ENCODE peak calls at places on chromosomes 5 and 9, in four cellular contexts. S is H9, C is IMR-90, B is H1. Z is an unnamed sample.

GRCh38 chr9:76738402-76738801 is 25.8 kb upstream of the PCA3 start:
- DNase-seq in S (no peak), B (no peak), C (no peak), Z (no peak)

GRCh38 chr5:864492-865167 is 13.8 kb upstream of the ZDHHC11 start:
- DNase-seq in B (no peak), C (peak; percentile 27), S (no peak), Z (no peak)

GRCh38 chr5:175778951-175779475 is 92.4 kb upstream of the CPLX2 start:
- DNase-seq in C (no peak), S (no peak), B (no peak), Z (no peak)

GRCh38 chr5:72209515-72210115 is 102.3 kb downstream of the MAP1B start:
- DNase-seq in B (no peak), S (peak; percentile 39), C (no peak), Z (no peak)

GRCh38 chr9:132037470-132037869 is 42.2 kb downstream of the MED27 start:
- DNase-seq in S (no peak), B (no peak), C (no peak), Z (no peak)

GRCh38 chr9:134693011-134693410 is 51.4 kb downstream of the COL5A1 start:
- DNase-seq in C (no peak), B (no peak), S (no peak), Z (peak; percentile 32)

GRCh38 chr9:121440265-121440664 is 59.4 kb downstream of the GGTA1 start:
- DNase-seq in C (peak; percentile 54), S (no peak), B (no peak), Z (peak; percentile 33)

GRCh38 chr9:76433851-76434250 is 25.1 kb upstream of the GCNT1 start:
- DNase-seq in B (no peak), S (no peak), C (peak; percentile 83), Z (no peak)

GRCh38 chr5:169980418-169981053 is at the start of gene INSYN2B:
- DNase-seq in C (peak; percentile 87), B (peak; percentile 89), S (peak; percentile 92), Z (peak; percentile 97)

GRCh38 chr9:127057970-127058644 is 64.3 kb downstream of the ANGPTL2 start:
- DNase-seq in C (peak; percentile 31), B (no peak), S (no peak), Z (no peak)

GRCh38 chr9:128214571-128215490 is 11.7 kb downstream of the DNM1 start:
- DNase-seq in C (no peak), B (no peak), S (no peak), Z (peak; percentile 30)

GRCh38 chr5:76271836-76272235 is 131.2 kb upstream of the IQGAP2 start:
- DNase-seq in S (no peak), B (no peak), C (no peak), Z (peak; percentile 57)

GRCh38 chr9:35481347-35481975 is 8.4 kb upstream of the RUSC2 start:
- DNase-seq in C (peak; percentile 75), B (peak; percentile 65), S (peak; percentile 49), Z (peak; percentile 60)

GRCh38 chr5:115842089-115842881 is 550 bp downstream of the AP3S1 start:
- DNase-seq in S (no peak), B (peak; percentile 87), C (no peak), Z (no peak)

GRCh38 chr5:147568710-147569109 is 58.8 kb upstream of the DPYSL3 start:
- DNase-seq in B (no peak), S (peak; percentile 52), C (no peak), Z (peak; percentile 11)

GRCh38 chr9:73038089-73038509 is 85.2 kb upstream of the ALDH1A1 start:
- DNase-seq in C (no peak), B (no peak), S (no peak), Z (no peak)

GRCh38 chr9:88544245-88544644 is 9.3 kb downstream of the NXNL2 start:
- DNase-seq in S (no peak), B (no peak), C (no peak), Z (no peak)

GRCh38 chr5:6158974-6159863 is 219.1 kb downstream of the MED10 start:
- DNase-seq in S (no peak), C (peak; percentile 21), B (no peak), Z (no peak)

GRCh38 chr5:95850391-95850894 is 27.9 kb upstream of the GLRX start:
- DNase-seq in B (no peak), C (no peak), S (no peak), Z (no peak)

GRCh38 chr9:91131433-91131839 is 230.3 kb downstream of the AUH start:
- DNase-seq in S (no peak), C (peak; percentile 100), B (no peak), Z (no peak)

GRCh38 chr5:139731281-139731680 is 64.3 kb upstream of the PSD2 start:
- DNase-seq in S (no peak), C (no peak), B (no peak), Z (no peak)

GRCh38 chr5:75734913-75735789 is 17.9 kb upstream of the POC5 start:
- DNase-seq in B (peak; percentile 51), S (peak; percentile 56), C (peak; percentile 4), Z (peak; percentile 73)

GRCh38 chr5:36885149-36885548 is 8.6 kb downstream of the NIPBL start:
- DNase-seq in C (no peak), S (no peak), B (no peak), Z (no peak)

GRCh38 chr9:87280421-87280820 is 217.2 kb upstream of the DAPK1 start:
- DNase-seq in S (no peak), B (no peak), C (peak; percentile 92), Z (no peak)

GRCh38 chr5:75461679-75462078 is 49.8 kb downstream of the CERT1 start:
- DNase-seq in B (no peak), S (no peak), C (peak; percentile 44), Z (no peak)

GRCh38 chr5:168850683-168851082 is 271.5 kb upstream of the PANK3 start:
- DNase-seq in B (no peak), S (no peak), C (no peak), Z (no peak)

GRCh38 chr5:168851902-168852321 is 272.7 kb upstream of the PANK3 start:
- DNase-seq in B (no peak), S (no peak), C (no peak), Z (peak; percentile 20)

GRCh38 chr5:168852329-168852728 is 273.2 kb upstream of the PANK3 start:
- DNase-seq in B (no peak), S (no peak), C (no peak), Z (no peak)

GRCh38 chr5:168858371-168858770 is 279.2 kb upstream of the PANK3 start:
- DNase-seq in S (no peak), B (no peak), C (no peak), Z (no peak)

DNA sequence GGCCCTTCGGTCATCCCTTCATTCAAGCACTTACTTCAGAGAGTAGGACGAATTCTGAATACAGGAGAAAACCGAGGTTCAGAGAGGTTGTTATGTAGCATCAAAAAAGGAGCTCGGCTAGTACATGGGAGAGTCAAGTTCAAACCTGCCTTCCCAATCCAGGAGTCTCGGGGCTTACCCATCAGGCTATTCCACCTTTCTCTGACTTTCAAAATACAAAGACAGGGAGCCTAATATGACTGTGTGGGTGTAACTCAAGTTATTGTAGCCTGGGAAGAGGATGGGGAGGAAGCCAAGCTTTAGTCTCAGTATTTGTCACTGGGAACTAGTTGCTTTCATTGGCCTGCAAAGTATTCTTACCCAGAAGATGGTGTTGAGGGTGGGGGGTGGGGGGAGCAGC is 274.8 kb upstream of the PANK3 start:
- DNase-seq in C (no peak), B (no peak), S (no peak), Z (no peak)
- H3K27me3 ChIP-seq in C (no peaks in the 10 kb centered on the region), B (no peaks in the 10 kb centered on the region), S (no peaks in the 10 kb centered on the region), Z (no peaks in the 10 kb centered on the region)

GRCh38 chr9:98953877-98954610 is 10.3 kb downstream of the COL15A1 start:
- DNase-seq in B (no peak), C (no peak), S (no peak), Z (no peak)
- H4K5ac ChIP-seq in B (no peak overlapping the region), C (no peak overlapping the region), S (no peak overlapping the region), Z (no peak overlapping the region)

GRCh38 chr5:43357797-43358196 is 44.6 kb upstream of the HMGCS1 start:
- DNase-seq in C (no peak), S (no peak), B (no peak), Z (no peak)
- H3K27me3 ChIP-seq in C (no peaks in the 10 kb centered on the region), S (no peaks in the 10 kb centered on the region), B (no peaks in the 10 kb centered on the region), Z (no peaks in the 10 kb centered on the region)

GRCh38 chr9:120014751-120015235 is 565.2 kb downstream of the CDK5RAP2 start:
- DNase-seq in S (no peak), C (no peak), B (no peak), Z (no peak)

GRCh38 chr9:120016231-120016630 is 563.7 kb downstream of the CDK5RAP2 start:
- DNase-seq in B (no peak), C (no peak), S (no peak), Z (peak; percentile 61)

GRCh38 chr9:120017971-120018370 is 562.0 kb downstream of the CDK5RAP2 start:
- DNase-seq in S (no peak), C (no peak), B (no peak), Z (no peak)

GRCh38 chr9:120018550-120018949 is 561.4 kb downstream of the CDK5RAP2 start:
- DNase-seq in S (no peak), C (no peak), B (no peak), Z (no peak)
- H4K5ac ChIP-seq in S (no peak overlapping the region), C (no peak overlapping the region), B (no peak overlapping the region), Z (no peak overlapping the region)

Z was measured in mesendoderm.